ENCODE peak calls at places on chromosomes 1 and 21, in four cellular contexts. X is GM12878, A is HepG2, P is K562. S is an unnamed sample.

GRCh38 chr1:21933397-21934248 is 3.5 kb downstream of the HSPG2 start:
- DNase-seq in X (no peak), A (no peak), P (no peak), S (no peak)

GRCh38 chr1:178065250-178065649 is 28.7 kb upstream of the RASAL2 start:
- DNase-seq in X (no peak), A (no peak), P (no peak), S (no peak)

GRCh38 chr1:225699336-225699735 is 46.4 kb upstream of the ENAH start:
- DNase-seq in X (no peak), A (peak; percentile 71), P (no peak), S (no peak)

GRCh38 chr1:14896381-14897079 is 257.0 kb upstream of the TMEM51 start:
- DNase-seq in X (no peak), A (no peak), P (no peak), S (no peak)

GRCh38 chr1:31127266-31127665 is 61.7 kb upstream of the PUM1 start:
- DNase-seq in X (no peak), A (no peak), P (no peak), S (no peak)

GRCh38 chr1:20191266-20191665 is 4.9 kb upstream of the PLA2G2C start:
- DNase-seq in X (no peak), A (no peak), P (no peak), S (no peak)

GRCh38 chr1:58900401-58900800 is 116.6 kb upstream of the JUN start:
- DNase-seq in X (no peak), A (no peak), P (no peak), S (no peak)

GRCh38 chr1:226677121-226678020 is 61.7 kb downstream of the ITPKB start:
- DNase-seq in X (no peak), A (no peak), P (no peak), S (no peak)

GRCh38 chr1:72670902-72671301 is 388.6 kb upstream of the NEGR1 start:
- DNase-seq in X (no peak), A (no peak), P (no peak), S (no peak)

GRCh38 chr1:44485229-44485932 is 80.3 kb downstream of the RNF220 start:
- DNase-seq in X (no peak), A (no peak), P (peak; percentile 81), S (no peak)

GRCh38 chr1:51843948-51844347 is 34.6 kb downstream of the NRDC start:
- DNase-seq in X (no peak), A (no peak), P (no peak), S (no peak)

GRCh38 chr1:224406216-224406615 is 28.4 kb downstream of the WDR26 start:
- DNase-seq in X (no peak), A (no peak), P (no peak), S (no peak)

GRCh38 chr1:61124078-61124477 is 41.7 kb downstream of the NFIA start:
- DNase-seq in X (no peak), A (no peak), P (no peak), S (no peak)

GRCh38 chr1:1092149-1092855 is 18.2 kb upstream of the RNF223 start:
- DNase-seq in X (no peak), A (no peak), P (no peak), S (no peak)

GRCh38 chr1:65114312-65114711 is 33.7 kb upstream of the AK4 start:
- DNase-seq in X (no peak), A (peak; percentile 12), P (no peak), S (peak; percentile 69)

GRCh38 chr1:24694380-24694843 is 50.8 kb upstream of the CLIC4 start:
- DNase-seq in X (peak; percentile 79), A (no peak), P (no peak), S (no peak)

GRCh38 chr1:40768146-40768990 is 15.2 kb upstream of the KCNQ4 start:
- DNase-seq in X (no peak), A (no peak), P (no peak), S (no peak)

GRCh38 chr1:248730507-248731335 is 24.8 kb downstream of the LYPD8 start:
- DNase-seq in X (no peak), A (no peak), P (peak; percentile 72), S (no peak)
- TF ChIP-seq BHLHE40 in X (no peak), A (no peak), P (no peak), S (no peak)

GRCh38 chr1:242129103-242129502 is 130.2 kb upstream of the MAP1LC3C start:
- DNase-seq in X (no peak), A (peak; percentile 3), P (no peak), S (peak; percentile 74)
- TF ChIP-seq FOXM1 in X (no peak), A (no peak), P (no peak), S (no peak)

DNA sequence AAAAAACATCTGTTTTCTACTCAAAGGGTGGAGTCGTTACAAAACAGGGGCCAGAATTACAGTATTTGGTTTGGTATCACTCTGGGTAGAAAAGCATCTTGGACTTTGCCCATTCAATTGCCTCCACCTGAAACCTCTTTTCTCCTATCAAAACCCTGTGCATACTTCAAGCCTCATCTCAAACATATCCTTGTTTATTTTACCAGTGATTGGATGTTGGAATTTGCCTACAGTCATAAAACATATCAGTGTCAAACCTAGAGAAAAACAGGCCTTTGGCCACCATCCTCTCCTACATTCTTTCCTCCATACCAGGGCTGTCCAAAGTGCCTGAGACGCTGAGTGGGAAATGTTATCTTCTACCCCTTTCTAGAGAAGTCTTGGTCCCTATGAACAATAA is 281.4 kb downstream of the PLPP3 start:
- DNase-seq in X (no peak), A (peak; percentile 83), P (no peak), S (no peak)
- TF ChIP-seq BHLHE40 in X (no peak), A (no peak), P (no peak), S (no peak)

DNA sequence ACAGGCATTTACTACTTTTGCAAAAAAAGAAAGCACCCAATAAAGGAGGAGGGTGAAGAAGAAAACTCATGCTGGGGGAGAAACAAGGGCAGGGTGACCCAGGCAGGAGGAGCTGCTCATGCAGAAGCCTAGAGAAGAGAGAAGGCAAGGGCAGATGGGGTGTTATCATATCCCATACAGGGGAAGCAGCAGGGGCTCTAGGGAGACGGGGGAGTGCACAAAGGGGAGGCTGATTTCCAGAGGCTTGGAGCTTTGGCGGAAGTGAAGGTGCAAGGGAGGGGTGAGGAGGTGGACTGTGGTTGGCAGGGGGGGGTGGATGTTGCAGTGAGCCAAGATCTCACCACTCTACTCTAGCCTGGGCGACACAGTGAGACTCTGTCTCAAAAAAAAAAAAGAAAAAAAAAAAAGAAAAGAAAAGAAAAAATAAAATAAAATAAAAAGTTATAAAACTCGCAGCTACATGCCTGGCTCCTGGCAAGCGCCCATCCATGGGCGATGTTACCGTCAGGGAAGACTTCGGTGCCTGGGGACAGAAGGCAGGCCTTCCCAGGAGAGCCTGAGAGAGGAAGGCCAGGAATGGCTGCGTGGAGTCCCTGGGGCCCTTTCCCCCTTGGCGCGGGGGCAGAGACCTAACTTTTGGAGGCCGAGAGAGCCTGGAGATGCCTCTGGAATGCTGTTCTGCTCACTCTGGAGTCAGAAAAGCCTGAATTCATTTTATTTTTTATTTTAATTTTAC is 3.3 kb upstream of the FCN3 start:
- DNase-seq in X (no peak), A (no peak), P (peak; percentile 57), S (no peak)
- TF ChIP-seq FOXM1 in X (no peak), A (no peak), P (no peak), S (no peak)

DNA sequence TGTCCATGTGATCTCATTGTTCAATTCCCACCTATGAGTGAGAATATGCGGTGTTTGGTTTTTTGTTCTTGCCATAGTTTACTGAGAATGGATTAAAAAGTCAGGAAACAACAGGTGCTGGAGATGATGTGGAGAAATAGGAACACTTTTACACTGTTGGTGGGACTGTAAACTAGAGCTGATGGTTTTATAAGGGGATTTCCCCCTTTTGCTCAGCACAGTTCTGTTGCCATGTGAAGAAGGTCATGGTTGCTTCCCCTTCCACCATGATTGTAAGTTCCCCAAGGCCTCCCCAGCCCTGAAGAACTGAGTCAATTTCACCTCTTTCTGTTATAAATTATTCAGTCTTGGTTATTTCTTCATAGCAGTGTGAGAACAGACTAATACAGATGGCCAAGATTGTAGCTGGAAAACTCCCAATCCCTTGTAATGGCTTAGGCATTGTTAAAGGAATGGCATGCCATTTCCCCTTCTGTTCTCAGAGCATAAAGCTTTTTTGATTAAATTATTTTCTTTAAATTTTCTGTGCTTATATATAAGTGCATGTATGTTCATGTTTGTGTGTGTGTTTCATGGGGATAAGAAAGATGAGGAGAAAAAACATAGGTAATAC is 144.8 kb downstream of the BACH1 start:
- DNase-seq in X (no peak), A (no peak), P (no peak), S (no peak)
- TF ChIP-seq BHLHE40 in X (no peak), A (no peak), P (no peak), S (no peak)

GRCh38 chr21:34810786-34811185 is 142.0 kb downstream of the CLIC6 start:
- DNase-seq in X (no peak), A (no peak), P (no peak), S (no peak)

GRCh38 chr21:34811368-34811767 is 142.6 kb downstream of the CLIC6 start:
- DNase-seq in X (no peak), A (no peak), P (no peak), S (no peak)

GRCh38 chr21:34814529-34814951 is 145.7 kb downstream of the CLIC6 start:
- DNase-seq in X (no peak), A (no peak), P (no peak), S (no peak)

GRCh38 chr21:34812510-34813265 is 143.9 kb downstream of the CLIC6 start:
- DNase-seq in X (no peak), A (peak; percentile 78), P (no peak), S (peak; percentile 31)

DNA sequence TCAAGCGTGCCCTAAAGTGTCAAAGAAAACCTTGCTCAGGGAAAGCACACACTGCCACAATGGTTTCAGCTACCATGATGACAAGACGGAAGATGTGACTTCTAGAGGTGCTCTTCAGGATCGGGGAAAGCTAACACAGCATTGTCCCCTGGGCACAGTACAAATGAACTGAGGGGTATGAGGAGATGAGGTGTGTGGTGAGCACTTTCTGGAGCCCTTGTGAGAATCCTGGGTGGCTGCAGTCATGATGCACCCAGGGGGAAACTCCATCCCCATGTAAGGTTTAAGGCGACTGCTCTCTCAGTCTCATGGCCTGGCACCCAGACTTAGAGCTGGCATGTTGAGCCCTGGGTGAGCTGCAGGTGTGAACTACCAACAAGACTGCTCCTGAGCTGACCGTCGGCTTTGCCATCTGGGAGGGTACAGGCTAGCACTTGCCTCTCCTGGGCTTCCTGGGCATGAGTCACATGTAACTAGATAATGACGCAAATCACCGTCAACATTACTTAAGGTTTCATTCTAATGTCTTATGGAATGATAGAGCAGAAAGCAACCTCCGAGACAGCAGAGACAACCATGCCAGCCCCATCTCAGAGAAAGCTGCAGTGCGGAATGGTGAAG is 144.6 kb downstream of the CLIC6 start:
- DNase-seq in X (no peak), A (no peak), P (no peak), S (no peak)
- TF ChIP-seq FOXM1 in X (no peak), A (no peak), P (no peak), S (no peak)

S was measured in HEK293T.